ENCODE peak calls at places on chromosomes 13 and 19, in seven cellular contexts. N is SK-N-SH, O is Panc1, B is GM12878, Z is HCT116, U is K562, Q is HepG2. A is an unnamed sample.

GRCh38 chr13:107421028-107421427 is 794.3 kb downstream of the LIG4 start:
- DNase-seq in N (no peak), O (no peak), B (no peak), Z (no peak), U (no peak), Q (no peak), A (no peak)

GRCh38 chr13:68056816-68057710 is 826.9 kb upstream of the PCDH9 start:
- DNase-seq in N (no peak), O (peak; percentile 39), B (no peak), Z (no peak), U (no peak), Q (peak; percentile 45), A (no peak)

GRCh38 chr13:106213028-106213427 is 322.4 kb downstream of the EFNB2 start:
- DNase-seq in N (no peak), O (no peak), B (no peak), Z (peak; percentile 4), U (no peak), Q (no peak), A (no peak)

GRCh38 chr19:35766571-35767104 is 8.7 kb downstream of the PROSER3 start:
- DNase-seq in N (no peak), O (no peak), B (no peak), Z (no peak), U (no peak), Q (no peak), A (no peak)

GRCh38 chr13:113907637-113908617 is 44.1 kb upstream of the GAS6 start:
- DNase-seq in N (no peak), O (no peak), B (no peak), Z (no peak), U (no peak), Q (no peak), A (no peak)

GRCh38 chr13:48954086-48954485 is 21.6 kb upstream of the FNDC3A start:
- DNase-seq in N (no peak), O (no peak), B (no peak), Z (no peak), U (no peak), Q (peak; percentile 15), A (no peak)

GRCh38 chr19:52142001-52142595 is 2.4 kb upstream of the ZNF616 start:
- DNase-seq in N (no peak), O (no peak), B (no peak), Z (no peak), U (no peak), Q (no peak), A (no peak)

GRCh38 chr19:2273356-2274184 is 8.4 kb downstream of the PEAK3 start:
- DNase-seq in N (peak; percentile 95), O (no peak), B (peak; percentile 65), Z (peak; percentile 59), U (peak; percentile 90), Q (peak; percentile 64), A (peak; percentile 73)

GRCh38 chr13:73060251-73061160 is 1.7 kb downstream of the KLF5 start:
- DNase-seq in N (peak; percentile 52), O (no peak), B (no peak), Z (no peak), U (peak; percentile 31), Q (no peak), A (no peak)

GRCh38 chr19:29415507-29415906 is 110.3 kb upstream of the VSTM2B start:
- DNase-seq in N (no peak), O (no peak), B (no peak), Z (no peak), U (no peak), Q (no peak), A (no peak)

GRCh38 chr13:34156841-34157365 is 339.0 kb downstream of the RFC3 start:
- DNase-seq in N (no peak), O (peak; percentile 82), B (peak; percentile 55), Z (peak; percentile 92), U (no peak), Q (peak; percentile 72), A (peak; percentile 27)

GRCh38 chr19:17049711-17050280 is 23.2 kb upstream of the CPAMD8 start:
- DNase-seq in N (no peak), O (no peak), B (no peak), Z (no peak), U (no peak), Q (no peak), A (no peak)

GRCh38 chr19:55492362-55492944 is 4.2 kb downstream of the SSC5D start:
- DNase-seq in N (no peak), O (no peak), B (no peak), Z (no peak), U (no peak), Q (no peak), A (no peak)

GRCh38 chr19:28999733-29000433 is 213.1 kb downstream of the UQCRFS1 start:
- DNase-seq in N (no peak), O (no peak), B (no peak), Z (no peak), U (no peak), Q (no peak), A (no peak)

GRCh38 chr13:66222127-66222526 is 1008.0 kb downstream of the PCDH9 start:
- DNase-seq in N (no peak), O (no peak), B (no peak), Z (no peak), U (no peak), Q (no peak), A (no peak)

GRCh38 chr19:41869374-41869955 is 7.6 kb upstream of the CD79A start:
- DNase-seq in N (no peak), O (no peak), B (no peak), Z (no peak), U (no peak), Q (no peak), A (no peak)

DNA sequence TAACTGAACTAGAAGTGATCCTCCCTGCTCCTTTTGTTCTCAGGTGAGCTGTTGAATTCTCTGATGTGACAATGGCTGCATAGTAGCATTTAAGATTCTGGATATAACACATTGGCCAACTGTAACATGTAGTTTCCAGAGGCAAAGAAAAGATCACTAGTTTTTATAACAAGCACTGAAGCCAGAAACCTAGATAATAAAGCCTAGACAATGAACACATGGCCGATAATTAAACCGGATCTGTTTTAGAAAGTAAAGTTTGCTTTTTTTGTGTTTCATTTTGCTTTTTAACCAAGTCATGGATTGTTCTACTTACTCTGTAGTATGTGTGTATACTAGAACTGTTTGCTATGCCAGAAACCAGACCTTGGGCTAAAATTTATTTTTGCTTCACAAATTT is 225.5 kb upstream of the KLHL1 start:
- DNase-seq in N (no peak), O (no peak), B (no peak), Z (no peak), U (no peak), Q (no peak), A (no peak)
- TF ChIP-seq SIN3A in N (no peak), O (no peak), B (no peak), Z (no peak), U (no peak), Q (no peak), A (no peak)

GRCh38 chr19:10114651-10115391 is 3.3 kb downstream of the P2RY11 start:
- DNase-seq in N (peak; percentile 43), O (no peak), B (no peak), Z (no peak), U (no peak), Q (no peak), A (no peak)

GRCh38 chr19:10112037-10112751 is 701 bp downstream of the P2RY11 start:
- DNase-seq in N (peak; percentile 28), O (no peak), B (no peak), Z (no peak), U (no peak), Q (no peak), A (no peak)

GRCh38 chr19:10113964-10114650 is 2.6 kb downstream of the P2RY11 start:
- DNase-seq in N (peak; percentile 51), O (no peak), B (no peak), Z (no peak), U (no peak), Q (no peak), A (no peak)

GRCh38 chr19:10112895-10113591 is 1.6 kb downstream of the P2RY11 start:
- DNase-seq in N (peak; percentile 75), O (no peak), B (no peak), Z (no peak), U (peak; percentile 61), Q (peak; percentile 47), A (peak; percentile 94)

DNA sequence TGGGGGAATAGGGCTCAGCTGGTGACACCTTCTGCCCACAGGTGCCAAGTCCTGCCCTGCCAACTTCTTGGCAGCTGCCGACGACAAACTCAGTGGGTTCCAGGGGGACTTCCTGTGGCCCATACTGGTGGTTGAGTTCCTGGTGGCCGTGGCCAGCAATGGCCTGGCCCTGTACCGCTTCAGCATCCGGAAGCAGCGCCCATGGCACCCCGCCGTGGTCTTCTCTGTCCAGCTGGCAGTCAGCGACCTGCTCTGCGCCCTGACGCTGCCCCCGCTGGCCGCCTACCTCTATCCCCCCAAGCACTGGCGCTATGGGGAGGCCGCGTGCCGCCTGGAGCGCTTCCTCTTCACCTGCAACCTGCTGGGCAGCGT is 2.1 kb downstream of the P2RY11 start:
- DNase-seq in N (peak; percentile 47), O (no peak), B (no peak), Z (no peak), U (no peak), Q (no peak), A (peak; percentile 69)
- TF ChIP-seq SIN3A in N (no peak), O (no peak), B (no peak), Z (no peak), U (no peak), Q (no peak), A (no peak)

DNA sequence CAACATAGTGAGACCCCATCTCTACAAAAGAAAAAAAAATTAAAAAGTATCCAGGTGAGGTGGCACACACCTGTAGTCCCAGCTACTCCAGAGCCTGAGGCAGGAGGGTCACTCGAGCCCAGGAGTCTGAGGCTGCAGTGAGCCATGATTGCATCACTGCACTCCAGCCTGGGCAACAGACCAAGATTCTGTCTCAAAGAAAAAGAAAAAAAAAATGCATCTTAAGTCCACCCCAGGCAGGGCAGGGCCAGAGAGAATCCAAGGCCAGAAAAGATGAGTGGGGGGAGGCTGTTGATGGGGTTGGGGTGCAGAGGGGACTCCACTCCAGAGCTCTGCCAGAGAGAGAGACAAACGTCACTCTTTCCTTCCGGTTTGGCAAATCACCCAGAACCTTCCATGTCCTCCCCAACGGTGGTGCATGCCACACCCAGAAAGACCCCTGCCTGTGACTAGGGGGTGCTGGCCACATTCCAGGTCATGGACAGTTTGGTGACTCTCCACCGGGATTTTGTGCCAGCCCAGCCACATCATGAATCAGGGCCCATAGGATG is 431 bp downstream of the FUT3 start:
- DNase-seq in N (peak; percentile 9), O (no peak), B (no peak), Z (no peak), U (peak; percentile 6), Q (no peak), A (no peak)
- TF ChIP-seq SIN3A in N (no peak), O (no peak), B (no peak), Z (no peak), U (no peak), Q (no peak), A (no peak)

DNA sequence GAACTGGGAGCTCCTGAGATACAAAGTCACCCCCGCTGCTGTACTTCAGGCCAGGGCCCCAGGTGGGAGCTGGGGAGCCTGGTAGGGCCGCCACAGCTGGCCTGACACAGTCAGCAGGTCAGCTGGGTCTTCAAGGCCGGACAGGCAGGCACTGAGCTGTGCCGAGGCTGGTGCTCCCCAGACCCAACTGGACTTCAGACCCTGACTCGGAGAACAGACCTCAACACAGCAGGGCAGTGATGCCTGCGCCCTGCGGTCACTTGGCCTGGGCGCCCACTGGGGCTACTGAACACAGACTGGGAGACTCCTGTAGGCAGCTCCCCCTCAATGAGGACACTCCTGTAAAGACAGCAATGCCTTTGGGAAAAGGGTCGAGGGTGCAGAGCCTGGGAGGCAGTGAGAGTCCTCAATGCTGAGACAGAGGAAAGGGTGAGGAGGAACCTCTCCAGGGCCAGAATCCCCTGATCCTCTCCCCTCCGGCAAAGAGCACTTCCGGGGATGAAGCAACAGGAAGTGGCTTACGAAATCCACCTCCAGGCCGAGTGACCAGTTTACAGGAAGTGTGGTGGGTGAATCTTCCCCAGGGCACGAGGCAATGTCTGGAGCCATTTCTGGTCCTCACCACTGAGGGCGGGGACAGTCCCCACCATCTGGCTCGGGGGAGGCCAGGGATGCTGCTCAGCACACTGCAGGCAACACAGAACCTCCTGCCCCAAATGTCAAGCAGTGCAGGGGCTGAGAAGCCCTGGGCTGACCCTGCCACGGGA is 40.8 kb upstream of the ISYNA1 start:
- DNase-seq in N (peak; percentile 70), O (no peak), B (peak; percentile 51), Z (no peak), U (peak; percentile 69), Q (peak; percentile 88), A (no peak)
- TF ChIP-seq SIN3A in N (no peak), O (no peak), B (no peak), Z (no peak), U (no peak), Q (no peak), A (no peak)

A was measured in H1.